ENCODE peak calls at places on chromosomes 5 and 9, in seven cellular contexts. P, K, A, X, F, Q and L are unnamed samples.

GRCh38 chr9:18890372-18890771 is 142.6 kb downstream of the SAXO1 start:
- DNase-seq in P (no peak), K (no peak), A (no peak), X (no peak), F (no peak), Q (peak), L (no peak)

GRCh38 chr5:157449011-157449723 is 10.8 kb upstream of the NIPAL4 start:
- DNase-seq in P (no peak), K (peak), A (peak), X (no peak), F (no peak), Q (no peak), L (peak)

GRCh38 chr5:98770158-98770910 is 3.1 kb upstream of the RGMB start:
- DNase-seq in P (no peak), K (peak), A (peak), X (peak), F (peak), Q (peak), L (no peak)

GRCh38 chr5:140398379-140398811 is 3.2 kb upstream of the ANKHD1 start:
- DNase-seq in P (no peak), K (no peak), A (no peak), X (no peak), F (no peak), Q (no peak), L (no peak)

GRCh38 chr5:89037090-89037489 is 154.1 kb upstream of the MEF2C start:
- DNase-seq in P (no peak), K (no peak), A (no peak), X (peak), F (no peak), Q (peak), L (peak)

GRCh38 chr5:8825161-8825757 is 720.6 kb downstream of the SEMA5A start:
- DNase-seq in P (no peak), K (no peak), A (no peak), X (no peak), F (no peak), Q (no peak), L (no peak)

GRCh38 chr9:79263666-79264460 is 307.9 kb upstream of the TLE4 start:
- DNase-seq in P (no peak), K (no peak), A (no peak), X (no peak), F (peak), Q (peak), L (peak)

GRCh38 chr9:93183663-93184438 is at the start of gene WNK2:
- DNase-seq in P (no peak), K (peak), A (peak), X (peak), F (peak), Q (no peak), L (peak)

GRCh38 chr5:127943061-127943371 is 140.6 kb upstream of the SLC12A2 start:
- DNase-seq in P (no peak), K (no peak), A (no peak), X (no peak), F (no peak), Q (no peak), L (no peak)

GRCh38 chr9:127090341-127090985 is 32.0 kb downstream of the ANGPTL2 start:
- DNase-seq in P (no peak), K (no peak), A (no peak), X (no peak), F (no peak), Q (no peak), L (no peak)

GRCh38 chr5:120960510-120960909 is 496.4 kb downstream of the PRR16 start:
- DNase-seq in P (no peak), K (no peak), A (no peak), X (no peak), F (no peak), Q (no peak), L (no peak)

GRCh38 chr5:151123897-151124751 is 33.5 kb downstream of the ANXA6 start:
- DNase-seq in P (no peak), K (no peak), A (no peak), X (peak), F (no peak), Q (peak), L (peak)

GRCh38 chr5:158429564-158429963 is 570.6 kb upstream of the CLINT1 start:
- DNase-seq in P (no peak), K (no peak), A (no peak), X (no peak), F (no peak), Q (no peak), L (no peak)

GRCh38 chr9:131609116-131609830 is 64.0 kb downstream of the PRRT1B start:
- DNase-seq in P (no peak), K (peak), A (no peak), X (peak), F (no peak), Q (peak), L (peak)

GRCh38 chr5:10690460-10690859 is 70.6 kb downstream of the DAP start:
- DNase-seq in P (no peak), K (no peak), A (no peak), X (no peak), F (no peak), Q (no peak), L (no peak)

GRCh38 chr9:135739271-135740220 is 37.6 kb downstream of the KCNT1 start:
- DNase-seq in P (no peak), K (no peak), A (no peak), X (no peak), F (no peak), Q (no peak), L (no peak)

GRCh38 chr9:115636596-115636995 is 517.0 kb upstream of the PAPPA start:
- DNase-seq in P (no peak), K (no peak), A (no peak), X (no peak), F (no peak), Q (no peak), L (no peak)

GRCh38 chr9:33921967-33922895 is 105.3 kb downstream of the UBE2R2 start:
- DNase-seq in P (peak), K (no peak), A (no peak), X (no peak), F (peak), Q (no peak), L (peak)

GRCh38 chr9:87604886-87605588 is 107.4 kb downstream of the DAPK1 start:
- DNase-seq in P (no peak), K (no peak), A (no peak), X (no peak), F (peak), Q (no peak), L (no peak)

GRCh38 chr9:77710276-77710675 is 62.2 kb upstream of the GNA14 start:
- DNase-seq in P (no peak), K (no peak), A (no peak), X (no peak), F (peak), Q (peak), L (no peak)

GRCh38 chr5:1917830-1918487 is 35.2 kb upstream of the IRX4 start:
- DNase-seq in P (no peak), K (no peak), A (no peak), X (no peak), F (no peak), Q (no peak), L (no peak)

GRCh38 chr5:107389130-107389553 is 281.6 kb downstream of the EFNA5 start:
- DNase-seq in P (no peak), K (no peak), A (no peak), X (peak), F (peak), Q (peak), L (peak)

GRCh38 chr5:81854485-81854884 is 103.6 kb upstream of the SSBP2 start:
- DNase-seq in P (no peak), K (peak), A (no peak), X (no peak), F (no peak), Q (no peak), L (no peak)

GRCh38 chr9:928363-929042 is 48.0 kb upstream of the DMRT3 start:
- DNase-seq in P (no peak), K (no peak), A (no peak), X (no peak), F (no peak), Q (peak), L (peak)

GRCh38 chr5:16229357-16229940 is 49.9 kb upstream of the MARCHF11 start:
- DNase-seq in P (no peak), K (no peak), A (no peak), X (no peak), F (no peak), Q (no peak), L (no peak)

GRCh38 chr5:178796165-178796945 is 63.4 kb upstream of the ZNF354B start:
- DNase-seq in P (no peak), K (no peak), A (no peak), X (no peak), F (no peak), Q (no peak), L (no peak)

GRCh38 chr9:82991684-82992083 is 71.3 kb downstream of the RASEF start:
- DNase-seq in P (no peak), K (peak), A (no peak), X (no peak), F (no peak), Q (no peak), L (no peak)

GRCh38 chr5:65742565-65743231 is 20.7 kb downstream of the NLN start:
- DNase-seq in P (no peak), K (peak), A (no peak), X (peak), F (peak), Q (peak), L (peak)

GRCh38 chr5:144013816-144014215 is 156.6 kb downstream of the YIPF5 start:
- DNase-seq in P (no peak), K (no peak), A (no peak), X (no peak), F (no peak), Q (no peak), L (no peak)

GRCh38 chr5:74414228-74414627 is 226.3 kb downstream of the ENC1 start:
- DNase-seq in P (no peak), K (no peak), A (no peak), X (no peak), F (no peak), Q (no peak), L (no peak)